ENCODE peak calls at places on chromosomes 3 and 15, in five cellular contexts. L is H1, N is H9, B is IMR-90, C is mesenchymal stem cell. U is an unnamed sample.
A peak's percentile ranks its signal among the peaks of the same experiment; 100 is the strongest.

GRCh38 chr15:22780267-22780666 is 6.2 kb upstream of the NIPA1 start:
- DNase-seq in L (no peak), N (no peak), B (no peak), C (no peak), U (no peak)

GRCh38 chr3:51390600-51391074 is 448 bp upstream of the RBM15B start:
- DNase-seq in L (no peak), N (no peak), B (no peak), C (no peak), U (no peak)

GRCh38 chr3:40504636-40505430 is 1.0 kb upstream of the ZNF620 start:
- DNase-seq in L (no peak), N (no peak), B (peak; percentile 99), C (peak; percentile 97), U (no peak)

GRCh38 chr3:158808697-158809096 is 6.8 kb downstream of the MFSD1 start:
- DNase-seq in L (no peak), N (no peak), B (peak; percentile 85), C (peak; percentile 77), U (no peak)

GRCh38 chr3:172696357-172696756 is 14.5 kb downstream of the NCEH1 start:
- DNase-seq in L (no peak), N (no peak), B (no peak), C (no peak), U (no peak)

GRCh38 chr15:46996331-46996730 is 721.0 kb upstream of the SEMA6D start:
- DNase-seq in L (no peak), N (no peak), B (no peak), C (peak; percentile 2), U (no peak)

GRCh38 chr15:63389902-63390301 is 8.3 kb upstream of the CA12 start:
- DNase-seq in L (no peak), N (no peak), B (no peak), C (no peak), U (no peak)

GRCh38 chr3:63914312-63914711 is 2.1 kb upstream of the SCAANT1 start:
- DNase-seq in L (no peak), N (no peak), B (peak; percentile 30), C (peak; percentile 37), U (no peak)

GRCh38 chr15:101070502-101071273 is 151.5 kb downstream of the LRRK1 start:
- DNase-seq in L (no peak), N (no peak), B (peak; percentile 89), C (peak; percentile 95), U (no peak)

GRCh38 chr15:94453227-94453626 is 221.9 kb downstream of the MCTP2 start:
- DNase-seq in L (no peak), N (no peak), B (peak; percentile 39), C (peak; percentile 88), U (no peak)

GRCh38 chr3:129386984-129387383 is 41.5 kb downstream of the EFCAB12 start:
- DNase-seq in L (no peak), N (no peak), B (no peak), C (no peak), U (no peak)

GRCh38 chr3:101155828-101156227 is 162.6 kb upstream of the ABI3BP start:
- DNase-seq in L (no peak), N (no peak), B (no peak), C (no peak), U (no peak)

GRCh38 chr15:57878573-57878972 is 172.1 kb downstream of the POLR2M start:
- DNase-seq in L (no peak), N (no peak), B (no peak), C (no peak), U (no peak)

GRCh38 chr3:74067296-74067695 is 442.6 kb upstream of the PDZRN3 start:
- DNase-seq in L (no peak), N (no peak), B (peak; percentile 32), C (peak; percentile 63), U (no peak)

GRCh38 chr3:152349397-152349796 is 80.7 kb downstream of the MBNL1 start:
- DNase-seq in L (no peak), N (no peak), B (peak; percentile 36), C (no peak), U (no peak)

GRCh38 chr15:29800441-29801366 is 21.6 kb downstream of the TJP1 start:
- DNase-seq in L (no peak), N (no peak), B (no peak), C (no peak), U (no peak)

GRCh38 chr3:124275421-124275820 is 283.5 kb upstream of the ROPN1 start:
- DNase-seq in L (no peak), N (no peak), B (no peak), C (no peak), U (no peak)

GRCh38 chr3:29759443-29760033 is 478.7 kb downstream of the RBMS3 start:
- DNase-seq in L (no peak), N (no peak), B (peak; percentile 21), C (peak; percentile 63), U (peak; percentile 62)

GRCh38 chr3:41997702-41998551 is 36.0 kb upstream of the ULK4 start:
- DNase-seq in L (no peak), N (peak; percentile 55), B (peak; percentile 3), C (no peak), U (no peak)

GRCh38 chr3:129205109-129205832 is 21.6 kb upstream of the CNBP start:
- DNase-seq in L (no peak), N (no peak), B (no peak), C (no peak), U (no peak)

GRCh38 chr3:66113542-66113941 is 74.8 kb upstream of the MAGI1 start:
- DNase-seq in L (no peak), N (no peak), B (no peak), C (no peak), U (no peak)

GRCh38 chr3:155078959-155079794 is 942 bp upstream of the MME start:
- DNase-seq in L (no peak), N (no peak), B (peak; percentile 57), C (peak; percentile 62), U (peak; percentile 30)

GRCh38 chr3:160676547-160677303 is at the start of gene ARL14:
- DNase-seq in L (peak; percentile 21), N (no peak), B (peak; percentile 68), C (peak; percentile 37), U (no peak)

GRCh38 chr3:168467085-168467714 is 371.5 kb upstream of the GOLIM4 start:
- DNase-seq in L (no peak), N (peak; percentile 34), B (peak; percentile 55), C (peak; percentile 26), U (peak; percentile 17)

GRCh38 chr3:126537116-126537729 is 13.3 kb downstream of the CHST13 start:
- DNase-seq in L (no peak), N (peak; percentile 20), B (no peak), C (no peak), U (no peak)

GRCh38 chr15:49023354-49023753 is 22.9 kb downstream of the SECISBP2L start:
- DNase-seq in L (no peak), N (no peak), B (no peak), C (no peak), U (no peak)

GRCh38 chr3:194497799-194498575 is 11.2 kb upstream of the ATP13A3 start:
- DNase-seq in L (no peak), N (peak; percentile 46), B (no peak), C (no peak), U (no peak)

GRCh38 chr15:68259883-68260282 is 17.7 kb upstream of the FEM1B start:
- DNase-seq in L (no peak), N (no peak), B (no peak), C (no peak), U (no peak)

GRCh38 chr15:98076021-98076816 is 115.7 kb downstream of the ARRDC4 start:
- DNase-seq in L (no peak), N (no peak), B (no peak), C (peak; percentile 14), U (no peak)

GRCh38 chr15:98765610-98766009 is 117.3 kb downstream of the IGF1R start:
- DNase-seq in L (no peak), N (no peak), B (no peak), C (no peak), U (no peak)

GRCh38 chr15:43769584-43770228 is 7.1 kb downstream of the ELL3 start:
- DNase-seq in L (peak; percentile 34), N (peak; percentile 56), B (peak; percentile 64), C (peak; percentile 68), U (no peak)

GRCh38 chr15:42080585-42081462 is 13.5 kb downstream of the PLA2G4D start:
- DNase-seq in L (no peak), N (peak; percentile 67), B (peak; percentile 41), C (no peak), U (no peak)

GRCh38 chr3:79497447-79498111 is 270.2 kb downstream of the ROBO1 start:
- DNase-seq in L (no peak), N (no peak), B (peak; percentile 11), C (peak; percentile 13), U (no peak)

GRCh38 chr3:5055352-5056004 is 66.6 kb upstream of the ARL8B start:
- DNase-seq in L (no peak), N (no peak), B (no peak), C (no peak), U (no peak)
- H3K14ac ChIP-seq in L (no peak overlapping the region), N (no peak overlapping the region), B (no peak overlapping the region), C (no peak overlapping the region), U (no peak overlapping the region)

GRCh38 chr3:48989126-48989795 is 780 bp upstream of the P4HTM start:
- DNase-seq in L (no peak), N (no peak), B (peak; percentile 4), C (peak; percentile 95), U (no peak)
- H3K14ac ChIP-seq in L (no peak overlapping the region), N (peak overlapping the region; percentile 49), B (peak overlapping the region; percentile 84), C (no peak overlapping the region), U (peak overlapping the region; percentile 83)

GRCh38 chr15:50202003-50202402 is 20.0 kb downstream of the SLC27A2 start:
- DNase-seq in L (no peak), N (no peak), B (no peak), C (no peak), U (no peak)
- H3K14ac ChIP-seq in L (no peak overlapping the region), N (no peak overlapping the region), B (no peak overlapping the region), C (no peak overlapping the region), U (no peak overlapping the region)

GRCh38 chr15:89792106-89792805 is 16.1 kb downstream of the MESP2 start:
- DNase-seq in L (no peak), N (no peak), B (no peak), C (no peak), U (no peak)

GRCh38 chr15:89790661-89791060 is 14.5 kb downstream of the MESP2 start:
- DNase-seq in L (no peak), N (no peak), B (no peak), C (no peak), U (no peak)

GRCh38 chr15:89787946-89788345 is 11.8 kb downstream of the MESP2 start:
- DNase-seq in L (no peak), N (no peak), B (no peak), C (no peak), U (no peak)

GRCh38 chr15:89785771-89786135 is 9.6 kb downstream of the MESP2 start:
- DNase-seq in L (no peak), N (no peak), B (peak; percentile 61), C (no peak), U (no peak)

GRCh38 chr15:89790206-89790605 is 14.1 kb downstream of the MESP2 start:
- DNase-seq in L (no peak), N (no peak), B (no peak), C (no peak), U (no peak)
- H3K14ac ChIP-seq in L (no peak overlapping the region), N (no peak overlapping the region), B (no peak overlapping the region), C (no peak overlapping the region), U (no peak overlapping the region)